ENCODE peak calls at places on chromosomes 2 and 18, in seven cellular contexts. One of them, this sample, is unnamed. For H3K27me3, the result is how much of the 10 kb centered on the place peaks cover.

GRCh38 chr2:12719400-12720104 is 2.8 kb downstream of the TRIB2 start:
- DNase-seq in AG04450: no peak
- DNase-seq in dorsolateral prefrontal cortex: no peak
- DNase-seq in ovary: no peak
- DNase-seq in WERI-Rb-1: no peak
- DNase-seq in cardiac muscle cell: no peak
- DNase-seq in neural progenitor cell: peak
- DNase-seq in this sample: no peak

GRCh38 chr18:69651243-69651642 is 250.6 kb downstream of the DOK6 start:
- DNase-seq in dorsolateral prefrontal cortex: no peak
- DNase-seq in neural progenitor cell: no peak
- DNase-seq in AG04450: no peak
- DNase-seq in cardiac muscle cell: no peak
- DNase-seq in ovary: no peak
- DNase-seq in WERI-Rb-1: no peak
- DNase-seq in this sample: no peak

GRCh38 chr2:15042824-15043223 is 410.3 kb downstream of the LRATD1 start:
- DNase-seq in WERI-Rb-1: no peak
- DNase-seq in cardiac muscle cell: no peak
- DNase-seq in ovary: no peak
- DNase-seq in neural progenitor cell: no peak
- DNase-seq in dorsolateral prefrontal cortex: no peak
- DNase-seq in AG04450: peak
- DNase-seq in this sample: peak

GRCh38 chr2:74959106-74959751 is 786 bp downstream of the POLE4 start:
- DNase-seq in neural progenitor cell: no peak
- DNase-seq in WERI-Rb-1: no peak
- DNase-seq in cardiac muscle cell: no peak
- DNase-seq in ovary: peak
- DNase-seq in AG04450: no peak
- DNase-seq in dorsolateral prefrontal cortex: no peak
- DNase-seq in this sample: no peak

GRCh38 chr2:69693472-69694450 is 48.2 kb upstream of the ANXA4 start:
- DNase-seq in WERI-Rb-1: no peak
- DNase-seq in AG04450: no peak
- DNase-seq in ovary: no peak
- DNase-seq in cardiac muscle cell: no peak
- DNase-seq in dorsolateral prefrontal cortex: no peak
- DNase-seq in neural progenitor cell: no peak
- DNase-seq in this sample: no peak

GRCh38 chr2:32715981-32716380 is 88.1 kb downstream of the TTC27 start:
- DNase-seq in neural progenitor cell: no peak
- DNase-seq in WERI-Rb-1: no peak
- DNase-seq in dorsolateral prefrontal cortex: no peak
- DNase-seq in AG04450: no peak
- DNase-seq in ovary: no peak
- DNase-seq in cardiac muscle cell: no peak
- DNase-seq in this sample: no peak

GRCh38 chr18:29651121-29651675 is 1391.3 kb downstream of the DSC3 start:
- DNase-seq in WERI-Rb-1: no peak
- DNase-seq in dorsolateral prefrontal cortex: no peak
- DNase-seq in cardiac muscle cell: no peak
- DNase-seq in AG04450: no peak
- DNase-seq in ovary: no peak
- DNase-seq in neural progenitor cell: no peak
- DNase-seq in this sample: no peak

GRCh38 chr2:102141915-102142828 is at the start of gene IL1R1:
- DNase-seq in AG04450: no peak
- DNase-seq in dorsolateral prefrontal cortex: no peak
- DNase-seq in cardiac muscle cell: peak
- DNase-seq in neural progenitor cell: peak
- DNase-seq in WERI-Rb-1: no peak
- DNase-seq in ovary: peak
- DNase-seq in this sample: peak

GRCh38 chr18:43596106-43596712 is 318.9 kb upstream of the SYT4 start:
- DNase-seq in AG04450: no peak
- DNase-seq in dorsolateral prefrontal cortex: no peak
- DNase-seq in cardiac muscle cell: peak
- DNase-seq in WERI-Rb-1: no peak
- DNase-seq in ovary: no peak
- DNase-seq in neural progenitor cell: peak
- DNase-seq in this sample: no peak

GRCh38 chr2:147609301-147609700 is 235.5 kb upstream of the ACVR2A start:
- DNase-seq in WERI-Rb-1: no peak
- DNase-seq in cardiac muscle cell: no peak
- DNase-seq in dorsolateral prefrontal cortex: no peak
- DNase-seq in AG04450: no peak
- DNase-seq in neural progenitor cell: no peak
- DNase-seq in ovary: no peak
- DNase-seq in this sample: no peak

GRCh38 chr2:118241128-118241527 is 152.9 kb downstream of the INSIG2 start:
- DNase-seq in cardiac muscle cell: no peak
- DNase-seq in dorsolateral prefrontal cortex: no peak
- DNase-seq in ovary: no peak
- DNase-seq in AG04450: no peak
- DNase-seq in WERI-Rb-1: no peak
- DNase-seq in neural progenitor cell: no peak
- DNase-seq in this sample: no peak

GRCh38 chr2:224838335-224838734 is 122.2 kb upstream of the CCDC195 start:
- DNase-seq in neural progenitor cell: no peak
- DNase-seq in dorsolateral prefrontal cortex: no peak
- DNase-seq in cardiac muscle cell: no peak
- DNase-seq in AG04450: no peak
- DNase-seq in ovary: no peak
- DNase-seq in WERI-Rb-1: no peak
- DNase-seq in this sample: peak

DNA sequence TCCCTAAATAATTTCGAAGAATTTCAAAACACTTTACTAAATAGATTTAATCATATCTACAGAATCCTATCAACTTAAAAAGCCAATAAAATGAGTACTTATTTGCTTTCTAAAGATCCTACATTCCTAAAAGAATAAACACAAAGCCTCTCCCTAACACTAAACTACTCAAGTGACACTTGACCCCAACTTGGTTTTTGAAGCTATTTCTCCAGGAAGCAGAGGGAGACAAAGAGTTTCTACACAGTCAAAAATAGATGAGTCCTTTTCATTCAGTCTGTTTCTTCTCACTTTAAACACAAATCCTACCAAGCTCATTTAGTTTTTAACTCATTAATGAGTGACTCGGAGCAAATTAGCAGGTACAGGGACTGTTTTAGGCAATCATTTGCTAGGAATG is 2.1 kb downstream of the ATL2 start:
- DNase-seq in dorsolateral prefrontal cortex: no peak
- DNase-seq in AG04450: no peak
- DNase-seq in neural progenitor cell: peak
- DNase-seq in cardiac muscle cell: peak
- DNase-seq in WERI-Rb-1: no peak
- DNase-seq in ovary: no peak
- DNase-seq in this sample: no peak
- TF ChIP-seq CTCF in dorsolateral prefrontal cortex: no peak
- TF ChIP-seq CTCF in AG04450: no peak
- TF ChIP-seq CTCF in neural progenitor cell: no peak
- TF ChIP-seq CTCF in cardiac muscle cell: no peak
- TF ChIP-seq CTCF in WERI-Rb-1: no peak
- TF ChIP-seq CTCF in ovary: no peak
- TF ChIP-seq CTCF in this sample: no peak

DNA sequence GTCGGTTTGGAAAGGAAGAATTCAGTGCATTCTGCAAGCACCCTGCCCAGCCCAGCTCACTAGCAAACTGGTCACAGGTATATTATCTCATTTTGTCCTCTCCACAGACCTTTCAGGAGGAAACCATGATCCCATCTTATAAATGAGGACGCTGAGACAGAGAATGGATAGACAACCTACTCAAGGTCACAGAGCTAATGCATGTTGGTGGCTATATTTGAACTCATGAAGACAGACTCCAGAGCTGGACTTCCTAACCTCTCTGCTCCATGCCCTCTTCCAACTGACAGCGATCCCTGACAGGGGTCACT is 29.5 kb downstream of the SERPINB5 start:
- DNase-seq in ovary: no peak
- DNase-seq in dorsolateral prefrontal cortex: no peak
- DNase-seq in WERI-Rb-1: no peak
- DNase-seq in cardiac muscle cell: no peak
- DNase-seq in neural progenitor cell: no peak
- DNase-seq in AG04450: no peak
- DNase-seq in this sample: no peak
- H3K27me3 ChIP-seq in ovary: under half
- H3K27me3 ChIP-seq in dorsolateral prefrontal cortex: under half
- H3K27me3 ChIP-seq in WERI-Rb-1: under half
- H3K27me3 ChIP-seq in cardiac muscle cell: under half
- H3K27me3 ChIP-seq in neural progenitor cell: under half
- H3K27me3 ChIP-seq in AG04450: under half
- H3K27me3 ChIP-seq in this sample: under half

DNA sequence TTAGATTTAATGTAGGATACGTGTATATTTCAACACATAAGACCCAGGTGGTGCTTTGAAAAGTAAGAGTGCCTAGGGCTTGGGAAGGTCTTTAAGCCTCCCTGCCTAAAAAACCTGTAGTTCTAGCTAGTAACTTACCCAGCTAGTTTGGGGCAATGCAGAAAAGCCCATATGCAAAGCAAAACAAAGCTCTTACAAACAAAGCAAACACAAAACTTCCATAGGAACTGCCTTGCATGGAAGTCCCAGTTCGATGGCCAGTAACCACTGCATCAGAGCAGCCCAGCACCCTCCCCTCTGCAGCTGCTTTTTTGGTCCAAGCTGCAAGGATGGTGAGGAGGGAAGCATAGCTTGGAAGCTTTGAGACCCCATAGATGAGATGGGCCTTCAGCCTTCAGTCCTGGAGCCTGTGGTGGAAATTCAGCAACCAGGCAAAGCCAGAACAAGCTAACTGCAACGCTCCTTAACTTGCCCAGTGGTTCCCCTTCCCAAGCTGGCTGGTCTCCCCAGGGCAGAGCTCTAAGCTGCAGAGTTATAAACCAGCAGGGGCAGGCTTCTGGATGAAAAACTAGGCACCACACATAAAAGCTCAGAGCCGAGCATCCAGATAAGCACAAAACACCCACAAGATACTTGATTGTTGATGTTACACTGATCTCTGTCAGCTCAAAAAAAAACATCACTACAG is 16.2 kb downstream of the C2orf76 start:
- DNase-seq in ovary: no peak
- DNase-seq in cardiac muscle cell: peak
- DNase-seq in dorsolateral prefrontal cortex: no peak
- DNase-seq in WERI-Rb-1: no peak
- DNase-seq in AG04450: no peak
- DNase-seq in neural progenitor cell: peak
- DNase-seq in this sample: no peak
- TF ChIP-seq CTCF in ovary: no peak
- TF ChIP-seq CTCF in cardiac muscle cell: no peak
- TF ChIP-seq CTCF in dorsolateral prefrontal cortex: peak
- TF ChIP-seq CTCF in WERI-Rb-1: peak
- TF ChIP-seq CTCF in AG04450: no peak
- TF ChIP-seq CTCF in neural progenitor cell: peak
- TF ChIP-seq CTCF in this sample: peak

DNA sequence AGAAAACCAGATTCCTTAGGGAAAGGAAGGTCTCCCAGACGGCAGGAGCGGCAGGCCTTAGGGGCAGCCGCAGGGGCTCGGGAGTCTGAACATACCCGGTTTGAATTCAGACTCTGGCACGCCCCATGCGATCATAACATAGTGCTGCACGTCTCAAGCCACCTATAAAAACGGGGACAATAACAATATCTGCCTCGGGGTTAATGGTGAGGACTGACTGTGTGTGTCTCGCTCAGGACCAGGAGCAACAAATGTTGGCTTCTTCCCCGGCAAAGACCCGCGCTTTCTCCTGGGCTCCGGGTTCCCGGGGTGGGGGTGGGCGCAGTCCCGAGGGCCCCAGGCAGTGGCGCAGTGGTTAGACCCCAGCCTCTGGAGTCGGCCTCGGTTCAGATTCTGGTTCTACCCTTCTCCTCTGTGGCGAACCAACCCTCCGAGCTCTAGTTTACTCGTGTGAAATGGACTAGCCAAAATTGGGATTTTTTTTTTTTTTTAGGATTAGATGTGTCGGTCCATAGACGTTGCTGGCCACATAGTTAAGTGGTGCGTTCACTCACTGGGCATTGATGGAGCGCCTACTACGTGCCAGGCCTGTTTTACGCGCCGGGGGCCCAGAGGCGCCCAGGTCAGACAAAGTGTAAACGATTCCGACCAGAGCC is 959 bp upstream of the SH3BP4 start:
- DNase-seq in cardiac muscle cell: no peak
- DNase-seq in ovary: peak
- DNase-seq in neural progenitor cell: peak
- DNase-seq in dorsolateral prefrontal cortex: no peak
- DNase-seq in WERI-Rb-1: no peak
- DNase-seq in AG04450: no peak
- DNase-seq in this sample: peak
- H3K27me3 ChIP-seq in cardiac muscle cell: under half
- H3K27me3 ChIP-seq in ovary: under half
- H3K27me3 ChIP-seq in neural progenitor cell: under half
- H3K27me3 ChIP-seq in dorsolateral prefrontal cortex: under half
- H3K27me3 ChIP-seq in WERI-Rb-1: under half
- H3K27me3 ChIP-seq in AG04450: under half
- H3K27me3 ChIP-seq in this sample: under half

GRCh38 chr18:39841133-39842041 is 2113.6 kb upstream of the PIK3C3 start:
- DNase-seq in neural progenitor cell: peak
- DNase-seq in cardiac muscle cell: peak
- DNase-seq in ovary: peak
- DNase-seq in WERI-Rb-1: peak
- DNase-seq in dorsolateral prefrontal cortex: peak
- DNase-seq in AG04450: peak
- DNase-seq in this sample: peak
- TF ChIP-seq CTCF in neural progenitor cell: peak
- TF ChIP-seq CTCF in cardiac muscle cell: peak
- TF ChIP-seq CTCF in ovary: peak
- TF ChIP-seq CTCF in WERI-Rb-1: peak
- TF ChIP-seq CTCF in dorsolateral prefrontal cortex: peak
- TF ChIP-seq CTCF in AG04450: peak
- TF ChIP-seq CTCF in this sample: peak

DNA sequence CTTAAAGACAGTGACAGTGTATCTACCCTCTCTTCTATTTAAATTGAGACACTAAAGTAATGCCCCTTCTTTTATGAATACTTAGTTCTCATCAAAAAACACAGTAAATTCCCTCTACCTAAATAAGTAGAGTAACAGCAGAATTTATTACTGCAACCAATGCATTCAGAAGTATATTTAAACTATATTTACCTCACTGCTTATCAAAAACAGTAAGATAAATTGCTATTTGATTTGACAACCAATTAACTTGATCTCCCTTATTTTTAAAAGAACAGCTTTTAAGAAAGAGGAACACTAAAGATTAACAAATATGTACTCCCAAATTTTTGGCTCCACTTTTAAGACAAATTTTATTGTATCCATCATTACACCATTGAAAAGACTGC is 4.8 kb downstream of the SATB2 start:
- DNase-seq in WERI-Rb-1: no peak
- DNase-seq in ovary: no peak
- DNase-seq in AG04450: no peak
- DNase-seq in cardiac muscle cell: no peak
- DNase-seq in neural progenitor cell: no peak
- DNase-seq in dorsolateral prefrontal cortex: no peak
- DNase-seq in this sample: no peak
- H3K27me3 ChIP-seq in WERI-Rb-1: under half
- H3K27me3 ChIP-seq in ovary: under half
- H3K27me3 ChIP-seq in AG04450: under half
- H3K27me3 ChIP-seq in cardiac muscle cell: under half
- H3K27me3 ChIP-seq in neural progenitor cell: under half
- H3K27me3 ChIP-seq in dorsolateral prefrontal cortex: under half
- H3K27me3 ChIP-seq in this sample: under half

This sample was measured in brain microvascular endothelial cell.